ENCODE peak calls at places on chromosomes 4 and X, in six cellular contexts. M is HepG2, I is endothelial cell of umbilical vein, S is GM12878, T is HCT116, P is H1. E is an unnamed sample.

GRCh38 chr4:55087930-55088293 is 37.5 kb downstream of the KDR start:
- DNase-seq in T (no peak), P (no peak), M (no peak), I (no peak), S (no peak), E (no peak)

GRCh38 chr4:52573551-52573950 is 85.5 kb downstream of the USP46 start:
- DNase-seq in P (no peak), M (no peak), T (no peak), I (no peak), S (no peak), E (no peak)

GRCh38 chr4:100682477-100683218 is 164.8 kb upstream of the EMCN start:
- DNase-seq in P (no peak), S (no peak), M (no peak), T (no peak), I (no peak), E (no peak)

GRCh38 chrX:46244451-46244850 is 300.8 kb downstream of the ZNF674 start:
- DNase-seq in T (no peak), S (no peak), I (no peak), P (no peak), M (no peak), E (no peak)

GRCh38 chr4:147354271-147354670 is 126.6 kb upstream of the EDNRA start:
- DNase-seq in S (no peak), P (no peak), I (no peak), M (no peak), T (no peak), E (no peak)

GRCh38 chrX:109952050-109952449 is 50.9 kb upstream of the TMEM164 start:
- DNase-seq in I (no peak), T (no peak), P (no peak), S (no peak), M (no peak), E (no peak)

GRCh38 chr4:147054241-147054902 is 108.7 kb upstream of the TTC29 start:
- DNase-seq in M (no peak), S (no peak), T (no peak), P (no peak), I (no peak), E (peak)

GRCh38 chr4:147709999-147710398 is 21.9 kb upstream of the ARHGAP10 start:
- DNase-seq in T (no peak), I (no peak), S (no peak), P (peak), M (no peak), E (no peak)

GRCh38 chr4:13347517-13348125 is 136.5 kb downstream of the RAB28 start:
- DNase-seq in I (no peak), S (no peak), P (no peak), M (no peak), T (no peak), E (no peak)

GRCh38 chrX:49155900-49156837 is 6.4 kb upstream of the MAGIX start:
- DNase-seq in P (peak), S (no peak), M (no peak), T (peak), I (peak), E (no peak)

GRCh38 chr4:103364066-103364465 is 165.9 kb upstream of the CENPE start:
- DNase-seq in P (no peak), I (no peak), T (no peak), M (no peak), S (no peak), E (no peak)

GRCh38 chr4:182929296-182929695 is 12.1 kb upstream of the DCTD start:
- DNase-seq in M (peak), P (no peak), I (no peak), T (no peak), S (no peak), E (no peak)

GRCh38 chrX:1109580-1110119 is 102.8 kb downstream of the CRLF2 start:
- DNase-seq in S (no peak), P (no peak), T (no peak), M (no peak), I (no peak), E (no peak)

GRCh38 chrX:23616361-23616760 is 50.9 kb upstream of the PRDX4 start:
- DNase-seq in T (no peak), M (peak), P (no peak), I (peak), S (no peak), E (no peak)

GRCh38 chr4:22463179-22463578 is 52.7 kb downstream of the ADGRA3 start:
- DNase-seq in T (no peak), M (no peak), I (no peak), S (no peak), P (no peak), E (no peak)

GRCh38 chrX:134718329-134719317 is 60.4 kb upstream of the PLAC1 start:
- DNase-seq in S (peak), P (no peak), M (no peak), I (peak), T (peak), E (no peak)

GRCh38 chr4:61572160-61572559 is 372.0 kb downstream of the ADGRL3 start:
- DNase-seq in S (no peak), T (no peak), I (no peak), M (no peak), P (no peak), E (no peak)

GRCh38 chr4:165628572-165628971 is 244.5 kb upstream of the TLL1 start:
- DNase-seq in S (no peak), T (no peak), M (no peak), P (no peak), I (no peak), E (no peak)

GRCh38 chr4:85147481-85148076 is 181.1 kb upstream of the WDFY3 start:
- DNase-seq in P (no peak), T (peak), M (peak), S (peak), I (peak), E (peak)

GRCh38 chr4:183388777-183389176 is 55.7 kb upstream of the CDKN2AIP start:
- DNase-seq in T (no peak), I (no peak), S (no peak), M (no peak), P (no peak), E (no peak)

GRCh38 chrX:129318375-129318774 is 204.9 kb downstream of the SMARCA1 start:
- DNase-seq in T (peak), P (no peak), M (peak), I (peak), S (no peak), E (no peak)

GRCh38 chr4:123284166-123284565 is 112.4 kb upstream of the SPRY1 start:
- DNase-seq in I (peak), M (no peak), T (no peak), S (no peak), P (no peak), E (no peak)

GRCh38 chrX:111435469-111435868 is 23.5 kb upstream of the DCX start:
- DNase-seq in M (no peak), S (no peak), P (no peak), T (no peak), I (no peak), E (no peak)

GRCh38 chr4:81885016-81885415 is 413.3 kb upstream of the RASGEF1B start:
- DNase-seq in P (no peak), I (no peak), S (no peak), M (no peak), T (no peak), E (no peak)

GRCh38 chrX:49959602-49960001 is 37.2 kb downstream of the CLCN5 start:
- DNase-seq in P (no peak), T (no peak), M (no peak), S (no peak), I (no peak), E (no peak)

DNA sequence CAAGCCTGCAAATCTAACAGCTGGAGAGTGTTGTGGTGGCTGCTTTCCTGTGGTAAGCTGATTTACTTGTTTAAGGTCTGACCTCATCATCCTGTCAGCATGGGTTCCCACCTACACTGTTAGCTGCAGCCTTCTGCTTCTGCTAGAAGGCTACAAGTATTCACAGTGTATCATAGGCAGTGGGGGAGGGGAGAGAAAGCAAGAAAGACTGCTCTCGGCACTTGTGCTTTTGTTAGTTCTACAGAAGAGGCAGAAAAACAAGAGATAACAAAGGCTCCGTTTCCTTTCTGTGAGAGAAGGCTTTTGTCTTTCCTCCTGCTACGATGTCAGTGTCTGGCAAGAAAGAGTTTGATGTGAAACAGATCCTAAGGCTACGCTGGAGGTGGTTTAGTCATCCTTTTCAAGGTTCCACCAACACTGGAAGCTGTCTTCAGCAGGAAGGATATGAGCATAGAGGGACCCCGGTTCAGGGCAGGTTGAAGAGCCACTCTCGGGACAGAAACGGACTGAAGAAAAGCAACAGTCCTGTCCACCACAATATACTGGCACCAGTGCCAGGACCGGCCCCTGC is at the start of gene KLHL4:
- DNase-seq in S (no peak), I (peak), T (no peak), M (no peak), P (peak), E (no peak)
- TF ChIP-seq POLR2AphosphoS5 in S (no peak), I (peak), T (no peak), M (no peak), P (no peak), E (no peak)

GRCh38 chr4:2416564-2417195 is 1.8 kb downstream of the ZFYVE28 start:
- DNase-seq in M (no peak), T (no peak), P (peak), I (peak), S (no peak), E (no peak)

GRCh38 chr4:2418652-2419571 is at the start of gene CFAP99:
- DNase-seq in S (peak), P (peak), I (peak), T (peak), M (peak), E (peak)

GRCh38 chr4:2417765-2418651 is at the start of gene ZFYVE28:
- DNase-seq in P (peak), S (no peak), M (no peak), T (no peak), I (peak), E (no peak)

GRCh38 chr4:2415881-2416563 is 2.4 kb downstream of the ZFYVE28 start:
- DNase-seq in P (no peak), S (no peak), M (no peak), I (no peak), T (no peak), E (no peak)

GRCh38 chr4:2417196-2417764 is 1.2 kb downstream of the ZFYVE28 start:
- DNase-seq in P (no peak), T (no peak), S (no peak), M (no peak), I (peak), E (no peak)
- TF ChIP-seq EZH2 in P (peak), T (no peak), S (peak), M (peak), I (no peak), E (no peak)

GRCh38 chr4:125951275-125951887 is 636.6 kb downstream of the FAT4 start:
- DNase-seq in T (no peak), P (no peak), I (no peak), S (no peak), M (no peak), E (peak)
- TF ChIP-seq POLR2AphosphoS5 in T (no peak), P (no peak), I (no peak), S (no peak), M (no peak), E (no peak)

DNA sequence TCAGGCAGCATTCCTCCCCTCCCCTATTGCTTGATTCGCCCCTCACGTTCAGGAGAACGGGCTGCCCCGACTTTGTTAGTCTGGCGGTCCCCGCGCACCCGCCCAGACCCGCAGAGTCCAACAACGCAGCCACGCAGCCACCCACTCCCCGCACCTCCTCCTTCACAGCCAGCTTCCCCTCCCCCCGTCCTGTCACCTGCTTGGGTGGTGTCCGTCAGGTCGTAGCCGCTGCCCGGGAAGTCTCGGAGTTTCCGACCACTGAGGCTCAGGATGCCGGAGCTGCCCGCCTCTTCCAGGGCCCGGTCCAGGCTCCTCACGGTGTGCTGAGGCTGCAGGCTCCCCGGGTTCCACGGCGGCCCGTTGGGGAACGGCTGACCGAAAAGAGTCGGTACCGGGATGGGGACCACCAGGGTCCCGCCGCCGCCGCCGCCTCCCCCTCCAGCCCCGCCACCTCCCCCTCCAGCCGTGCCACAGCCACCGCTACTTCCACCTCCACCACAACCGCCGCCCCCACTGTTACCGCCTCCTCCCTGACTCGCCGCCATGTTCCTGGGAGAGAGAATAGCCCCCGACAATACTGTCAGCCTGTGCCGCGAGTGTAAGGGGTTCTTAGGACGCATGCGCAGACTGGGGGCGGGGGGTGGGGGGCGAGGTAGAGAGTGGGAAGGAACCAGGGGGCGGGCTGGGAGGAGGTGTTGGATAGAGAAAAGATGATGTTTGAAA is at the start of gene LRCH2:
- DNase-seq in S (no peak), I (peak), T (no peak), M (no peak), P (peak), E (no peak)
- TF ChIP-seq EZH2 in S (no peak), I (no peak), T (no peak), M (no peak), P (no peak), E (no peak)